ENCODE peak calls at places on chromosome 15, in seven cellular contexts. L is K562, E is sigmoid colon, Z is endothelial cell of umbilical vein, O is GM23338, N is Panc1, P is stomach. G is an unnamed sample.

GRCh38 chr15:54120949-54121463 is 142.8 kb downstream of the UNC13C start:
- DNase-seq in O (no peak), E (no peak), Z (no peak), N (no peak), P (no peak), L (no peak), G (no peak)

GRCh38 chr15:91874992-91875651 is 21.6 kb downstream of the SLCO3A1 start:
- DNase-seq in P (no peak), N (no peak), O (peak; percentile 32), E (no peak), Z (no peak), L (no peak), G (no peak)

GRCh38 chr15:101381671-101382212 is 86.7 kb upstream of the SNRPA1 start:
- DNase-seq in O (no peak), Z (no peak), E (no peak), L (no peak), N (no peak), P (no peak), G (peak; percentile 54)

GRCh38 chr15:25967120-25967519 is 104.0 kb upstream of the ATP10A start:
- DNase-seq in L (no peak), Z (no peak), P (no peak), N (no peak), E (no peak), O (no peak), G (no peak)

GRCh38 chr15:62346168-62346567 is 181.1 kb upstream of the C2CD4B start:
- DNase-seq in O (no peak), L (no peak), Z (no peak), P (no peak), E (no peak), N (no peak), G (no peak)

GRCh38 chr15:99145778-99146177 is 40.9 kb downstream of the SYNM start:
- DNase-seq in O (no peak), P (no peak), L (no peak), E (no peak), Z (no peak), N (no peak), G (no peak)

GRCh38 chr15:34188711-34189110 is 21.2 kb downstream of the KATNBL1 start:
- DNase-seq in E (no peak), L (no peak), Z (no peak), N (no peak), P (no peak), O (no peak), G (no peak)

GRCh38 chr15:67501836-67502461 is 19.0 kb upstream of the C15orf61 start:
- DNase-seq in E (no peak), P (no peak), L (no peak), N (no peak), Z (peak; percentile 66), O (peak; percentile 23), G (no peak)

GRCh38 chr15:62483817-62484216 is 318.7 kb upstream of the C2CD4B start:
- DNase-seq in Z (no peak), P (peak; percentile 40), E (no peak), L (no peak), O (no peak), N (no peak), G (no peak)

GRCh38 chr15:26869628-26870027 is 2.8 kb downstream of the GABRA5 start:
- DNase-seq in O (no peak), Z (no peak), P (no peak), E (no peak), N (no peak), L (no peak), G (no peak)

GRCh38 chr15:63509933-63510547 is 5.6 kb downstream of the USP3 start:
- DNase-seq in L (no peak), O (no peak), Z (peak; percentile 69), P (no peak), E (no peak), N (peak; percentile 56), G (no peak)

GRCh38 chr15:62497356-62497755 is 332.3 kb upstream of the C2CD4B start:
- DNase-seq in P (no peak), O (no peak), N (no peak), E (no peak), L (no peak), Z (no peak), G (no peak)

GRCh38 chr15:51075364-51075763 is 19.3 kb downstream of the TNFAIP8L3 start:
- DNase-seq in E (peak; percentile 87), P (no peak), L (no peak), O (no peak), Z (no peak), N (no peak), G (no peak)

GRCh38 chr15:47718474-47719440 is 1.5 kb downstream of the SEMA6D start:
- DNase-seq in E (no peak), N (no peak), L (no peak), P (no peak), O (peak; percentile 40), Z (peak; percentile 62), G (no peak)

GRCh38 chr15:63920504-63921178 is 86.9 kb upstream of the HERC1 start:
- DNase-seq in P (no peak), N (no peak), O (no peak), L (no peak), Z (no peak), E (no peak), G (no peak)

GRCh38 chr15:35305906-35306305 is 220.8 kb upstream of the NANOGP8 start:
- DNase-seq in N (no peak), E (no peak), O (no peak), L (no peak), Z (peak; percentile 92), P (no peak), G (no peak)

GRCh38 chr15:67548862-67549651 is 6.6 kb downstream of the MAP2K5 start:
- DNase-seq in N (no peak), E (peak; percentile 66), Z (no peak), O (peak; percentile 88), L (no peak), P (peak; percentile 27), G (no peak)

GRCh38 chr15:43513550-43513949 is 3.9 kb upstream of the MAP1A start:
- DNase-seq in N (no peak), P (no peak), L (no peak), E (no peak), Z (no peak), O (no peak), G (no peak)

DNA sequence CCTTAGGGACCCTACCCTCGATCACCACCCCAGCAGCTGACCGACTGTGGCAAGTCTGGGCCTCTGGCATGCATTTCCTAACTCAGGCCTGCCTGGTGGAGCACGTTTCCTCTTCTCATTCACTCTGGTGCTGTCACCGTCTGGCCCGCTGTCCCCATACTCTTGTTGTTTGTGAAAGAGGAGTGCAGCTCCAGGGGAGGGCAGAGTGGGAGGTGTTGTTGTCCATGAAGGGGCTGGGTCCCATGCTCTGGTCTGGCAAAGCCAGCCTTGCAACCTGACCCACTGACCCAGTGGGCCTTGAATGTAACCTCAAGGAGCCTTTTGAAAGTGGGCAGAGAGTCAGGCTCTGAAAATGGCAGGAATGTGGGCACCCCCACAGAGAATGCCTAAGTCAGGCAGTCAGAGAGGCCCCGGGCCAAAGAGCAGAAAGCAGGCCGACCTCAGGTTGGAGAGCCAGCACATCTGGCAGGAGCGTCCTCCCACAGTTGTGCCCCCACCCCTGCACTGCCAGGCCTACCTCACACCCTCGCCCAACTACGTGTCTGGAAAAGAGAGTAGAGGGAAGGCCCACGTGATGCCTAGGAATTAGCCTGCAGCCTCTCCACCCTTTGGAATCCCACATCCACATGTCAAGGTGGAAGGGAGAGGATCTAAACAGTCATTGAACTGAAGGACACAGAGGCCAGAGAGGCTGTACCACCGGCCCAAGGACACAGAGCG is 10.9 kb downstream of the SEMA7A start:
- DNase-seq in E (no peak), Z (no peak), L (no peak), N (peak; percentile 35), P (no peak), O (peak; percentile 43), G (peak; percentile 83)
- H3K4me3 ChIP-seq in E (no peak overlapping the region), Z (no peak overlapping the region), L (no peak overlapping the region), N (no peak overlapping the region), P (no peak overlapping the region), O (no peak overlapping the region), G (no peak overlapping the region)

GRCh38 chr15:41256577-41257038 is 25.5 kb downstream of the CHP1 start:
- DNase-seq in N (no peak), L (no peak), Z (no peak), E (no peak), P (no peak), O (no peak), G (no peak)
- H3K4me1 ChIP-seq in N (peaks cover 4% of the 10 kb centered on the region), L (peaks cover 4% of the 10 kb centered on the region), Z (peaks cover 6% of the 10 kb centered on the region), E (no peaks in the 10 kb centered on the region), P (peaks cover 49% of the 10 kb centered on the region), O (no peaks in the 10 kb centered on the region), G (peaks cover 46% of the 10 kb centered on the region)

GRCh38 chr15:55277116-55277564 is 12.5 kb downstream of the RAB27A start:
- DNase-seq in Z (no peak), O (no peak), N (no peak), L (no peak), P (no peak), E (no peak), G (no peak)
- TF ChIP-seq POLR2AphosphoS5 in Z (no peak), O (no peak), N (no peak), L (no peak), P (no peak), E (no peak), G (no peak)

GRCh38 chr15:39125904-39126303 is 455.0 kb upstream of the THBS1 start:
- DNase-seq in L (peak; percentile 65), N (no peak), E (no peak), Z (peak; percentile 75), O (peak; percentile 75), P (no peak), G (no peak)

GRCh38 chr15:39127925-39128617 is 452.8 kb upstream of the THBS1 start:
- DNase-seq in Z (peak; percentile 98), O (peak; percentile 50), E (no peak), N (peak; percentile 89), P (no peak), L (peak; percentile 27), G (no peak)

GRCh38 chr15:39127151-39127815 is 453.6 kb upstream of the THBS1 start:
- DNase-seq in P (no peak), E (no peak), Z (peak; percentile 85), O (no peak), L (no peak), N (no peak), G (no peak)

GRCh38 chr15:39130556-39131379 is 450.1 kb upstream of the THBS1 start:
- DNase-seq in P (no peak), N (no peak), O (no peak), E (no peak), L (no peak), Z (peak; percentile 94), G (no peak)

GRCh38 chr15:39128746-39129145 is 452.1 kb upstream of the THBS1 start:
- DNase-seq in P (no peak), L (no peak), N (no peak), Z (no peak), O (no peak), E (no peak), G (no peak)
- H3K4me3 ChIP-seq in P (no peak overlapping the region), L (no peak overlapping the region), N (no peak overlapping the region), Z (no peak overlapping the region), O (no peak overlapping the region), E (no peak overlapping the region), G (no peak overlapping the region)

DNA sequence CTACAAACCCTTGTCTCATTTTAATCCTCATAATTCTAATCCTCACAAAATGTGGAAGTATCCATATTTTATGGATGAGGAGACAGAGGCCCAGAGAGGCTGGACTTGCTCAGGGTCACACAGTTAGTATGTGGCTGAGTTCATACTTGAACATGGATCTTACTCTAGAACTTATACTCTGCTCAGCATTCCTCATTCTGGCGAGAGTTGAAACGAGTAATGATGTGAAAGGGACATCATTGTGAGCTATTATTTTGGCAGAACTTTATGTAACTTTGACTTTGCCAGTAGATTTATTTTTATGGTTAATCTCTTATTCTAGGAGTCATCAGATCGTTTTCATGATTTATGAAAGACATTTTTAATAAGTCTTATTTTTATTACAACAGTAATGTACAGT is 17.5 kb downstream of the AKAP13 start:
- DNase-seq in P (no peak), O (no peak), E (no peak), N (no peak), L (no peak), Z (no peak), G (no peak)
- H3K4me1 ChIP-seq in P (peaks cover 83% of the 10 kb centered on the region), O (peaks cover 42% of the 10 kb centered on the region), E (peaks cover 79% of the 10 kb centered on the region), N (peaks cover 51% of the 10 kb centered on the region), L (no peaks in the 10 kb centered on the region), Z (peaks cover 37% of the 10 kb centered on the region), G (peaks cover 12% of the 10 kb centered on the region)

G was measured in spleen.